ENCODE peak calls at places on chromosomes 4 and X, in nine cellular contexts. One of them, this sample, is unnamed.

GRCh38 chrX:318739-319578 is at the start of gene GTPBP6:
- DNase-seq in kidney epithelial cell: peak
- DNase-seq in tibial nerve: peak
- DNase-seq in fibroblast of mammary gland: peak
- DNase-seq in stimulated activated CD8-positive, alpha-beta memory T cell treated with anti-CD3 and anti-CD28 coated beads, Interleukin-4, amount 100 ng/mL, for 4 hours: peak
- DNase-seq in EH: peak
- DNase-seq in adrenal gland: peak
- DNase-seq in mucosa of gallbladder: peak
- DNase-seq in Kasumi-1: no peak
- DNase-seq in this sample: peak

GRCh38 chr4:182809417-182810102 is 107.6 kb downstream of the DCTD start:
- DNase-seq in kidney epithelial cell: no peak
- DNase-seq in tibial nerve: no peak
- DNase-seq in fibroblast of mammary gland: no peak
- DNase-seq in stimulated activated CD8-positive, alpha-beta memory T cell treated with anti-CD3 and anti-CD28 coated beads, Interleukin-4, amount 100 ng/mL, for 4 hours: no peak
- DNase-seq in EH: peak
- DNase-seq in adrenal gland: no peak
- DNase-seq in mucosa of gallbladder: no peak
- DNase-seq in Kasumi-1: peak
- DNase-seq in this sample: no peak

GRCh38 chr4:123806057-123806456 is 409.5 kb downstream of the SPRY1 start:
- DNase-seq in kidney epithelial cell: no peak
- DNase-seq in tibial nerve: no peak
- DNase-seq in fibroblast of mammary gland: no peak
- DNase-seq in stimulated activated CD8-positive, alpha-beta memory T cell treated with anti-CD3 and anti-CD28 coated beads, Interleukin-4, amount 100 ng/mL, for 4 hours: no peak
- DNase-seq in EH: peak
- DNase-seq in adrenal gland: no peak
- DNase-seq in mucosa of gallbladder: no peak
- DNase-seq in Kasumi-1: no peak
- DNase-seq in this sample: no peak

GRCh38 chr4:39046243-39046642 is 14.0 kb upstream of the TMEM156 start:
- DNase-seq in kidney epithelial cell: no peak
- DNase-seq in tibial nerve: no peak
- DNase-seq in fibroblast of mammary gland: peak
- DNase-seq in stimulated activated CD8-positive, alpha-beta memory T cell treated with anti-CD3 and anti-CD28 coated beads, Interleukin-4, amount 100 ng/mL, for 4 hours: no peak
- DNase-seq in EH: peak
- DNase-seq in adrenal gland: peak
- DNase-seq in mucosa of gallbladder: no peak
- DNase-seq in Kasumi-1: peak
- DNase-seq in this sample: no peak

GRCh38 chr4:54941994-54942552 is 183.3 kb downstream of the KDR start:
- DNase-seq in kidney epithelial cell: no peak
- DNase-seq in tibial nerve: no peak
- DNase-seq in fibroblast of mammary gland: no peak
- DNase-seq in stimulated activated CD8-positive, alpha-beta memory T cell treated with anti-CD3 and anti-CD28 coated beads, Interleukin-4, amount 100 ng/mL, for 4 hours: no peak
- DNase-seq in EH: no peak
- DNase-seq in adrenal gland: no peak
- DNase-seq in mucosa of gallbladder: no peak
- DNase-seq in Kasumi-1: peak
- DNase-seq in this sample: no peak

GRCh38 chr4:112648263-112649054 is 11.5 kb downstream of the LARP7 start:
- DNase-seq in kidney epithelial cell: no peak
- DNase-seq in tibial nerve: no peak
- DNase-seq in fibroblast of mammary gland: no peak
- DNase-seq in stimulated activated CD8-positive, alpha-beta memory T cell treated with anti-CD3 and anti-CD28 coated beads, Interleukin-4, amount 100 ng/mL, for 4 hours: no peak
- DNase-seq in EH: peak
- DNase-seq in adrenal gland: no peak
- DNase-seq in mucosa of gallbladder: no peak
- DNase-seq in Kasumi-1: no peak
- DNase-seq in this sample: no peak

GRCh38 chrX:130245441-130245840 is 23.3 kb downstream of the ZNF280C start:
- DNase-seq in kidney epithelial cell: no peak
- DNase-seq in tibial nerve: no peak
- DNase-seq in fibroblast of mammary gland: peak
- DNase-seq in stimulated activated CD8-positive, alpha-beta memory T cell treated with anti-CD3 and anti-CD28 coated beads, Interleukin-4, amount 100 ng/mL, for 4 hours: no peak
- DNase-seq in EH: peak
- DNase-seq in adrenal gland: no peak
- DNase-seq in mucosa of gallbladder: no peak
- DNase-seq in Kasumi-1: no peak
- DNase-seq in this sample: no peak

GRCh38 chr4:111074523-111075114 is 451.7 kb upstream of the PITX2 start:
- DNase-seq in kidney epithelial cell: no peak
- DNase-seq in tibial nerve: no peak
- DNase-seq in fibroblast of mammary gland: no peak
- DNase-seq in stimulated activated CD8-positive, alpha-beta memory T cell treated with anti-CD3 and anti-CD28 coated beads, Interleukin-4, amount 100 ng/mL, for 4 hours: no peak
- DNase-seq in EH: no peak
- DNase-seq in adrenal gland: no peak
- DNase-seq in mucosa of gallbladder: no peak
- DNase-seq in Kasumi-1: no peak
- DNase-seq in this sample: no peak

GRCh38 chr4:107183155-107183774 is 147.2 kb upstream of the DKK2 start:
- DNase-seq in kidney epithelial cell: peak
- DNase-seq in tibial nerve: no peak
- DNase-seq in fibroblast of mammary gland: peak
- DNase-seq in stimulated activated CD8-positive, alpha-beta memory T cell treated with anti-CD3 and anti-CD28 coated beads, Interleukin-4, amount 100 ng/mL, for 4 hours: no peak
- DNase-seq in EH: peak
- DNase-seq in adrenal gland: peak
- DNase-seq in mucosa of gallbladder: peak
- DNase-seq in Kasumi-1: peak
- DNase-seq in this sample: peak

GRCh38 chr4:82630079-82630478 is 68.3 kb upstream of the TMEM150C start:
- DNase-seq in kidney epithelial cell: no peak
- DNase-seq in tibial nerve: no peak
- DNase-seq in fibroblast of mammary gland: no peak
- DNase-seq in stimulated activated CD8-positive, alpha-beta memory T cell treated with anti-CD3 and anti-CD28 coated beads, Interleukin-4, amount 100 ng/mL, for 4 hours: no peak
- DNase-seq in EH: peak
- DNase-seq in adrenal gland: no peak
- DNase-seq in mucosa of gallbladder: no peak
- DNase-seq in Kasumi-1: no peak
- DNase-seq in this sample: no peak

GRCh38 chr4:154010377-154010776 is 221.5 kb upstream of the SFRP2 start:
- DNase-seq in kidney epithelial cell: no peak
- DNase-seq in tibial nerve: no peak
- DNase-seq in fibroblast of mammary gland: peak
- DNase-seq in stimulated activated CD8-positive, alpha-beta memory T cell treated with anti-CD3 and anti-CD28 coated beads, Interleukin-4, amount 100 ng/mL, for 4 hours: no peak
- DNase-seq in EH: peak
- DNase-seq in adrenal gland: no peak
- DNase-seq in mucosa of gallbladder: peak
- DNase-seq in Kasumi-1: no peak
- DNase-seq in this sample: peak

GRCh38 chrX:114162068-114162735 is 421.7 kb upstream of the HTR2C start:
- DNase-seq in kidney epithelial cell: no peak
- DNase-seq in tibial nerve: no peak
- DNase-seq in fibroblast of mammary gland: no peak
- DNase-seq in stimulated activated CD8-positive, alpha-beta memory T cell treated with anti-CD3 and anti-CD28 coated beads, Interleukin-4, amount 100 ng/mL, for 4 hours: no peak
- DNase-seq in EH: no peak
- DNase-seq in adrenal gland: no peak
- DNase-seq in mucosa of gallbladder: no peak
- DNase-seq in Kasumi-1: no peak
- DNase-seq in this sample: no peak

GRCh38 chrX:3815896-3816664 is 102.6 kb upstream of the PRKX start:
- DNase-seq in kidney epithelial cell: no peak
- DNase-seq in tibial nerve: no peak
- DNase-seq in fibroblast of mammary gland: peak
- DNase-seq in stimulated activated CD8-positive, alpha-beta memory T cell treated with anti-CD3 and anti-CD28 coated beads, Interleukin-4, amount 100 ng/mL, for 4 hours: peak
- DNase-seq in EH: peak
- DNase-seq in adrenal gland: peak
- DNase-seq in mucosa of gallbladder: peak
- DNase-seq in Kasumi-1: peak
- DNase-seq in this sample: no peak

GRCh38 chrX:141952603-141953002 is 48.9 kb downstream of the MAGEC1 start:
- DNase-seq in kidney epithelial cell: no peak
- DNase-seq in tibial nerve: no peak
- DNase-seq in fibroblast of mammary gland: no peak
- DNase-seq in stimulated activated CD8-positive, alpha-beta memory T cell treated with anti-CD3 and anti-CD28 coated beads, Interleukin-4, amount 100 ng/mL, for 4 hours: no peak
- DNase-seq in EH: no peak
- DNase-seq in adrenal gland: no peak
- DNase-seq in mucosa of gallbladder: no peak
- DNase-seq in Kasumi-1: no peak
- DNase-seq in this sample: no peak

GRCh38 chr4:172095161-172095560 is 282.0 kb downstream of the GALNTL6 start:
- DNase-seq in kidney epithelial cell: no peak
- DNase-seq in tibial nerve: no peak
- DNase-seq in fibroblast of mammary gland: no peak
- DNase-seq in stimulated activated CD8-positive, alpha-beta memory T cell treated with anti-CD3 and anti-CD28 coated beads, Interleukin-4, amount 100 ng/mL, for 4 hours: no peak
- DNase-seq in EH: no peak
- DNase-seq in adrenal gland: no peak
- DNase-seq in mucosa of gallbladder: no peak
- DNase-seq in Kasumi-1: no peak
- DNase-seq in this sample: no peak

GRCh38 chr4:3322059-3322550 is 29.3 kb downstream of the RGS12 start:
- DNase-seq in kidney epithelial cell: no peak
- DNase-seq in tibial nerve: no peak
- DNase-seq in fibroblast of mammary gland: peak
- DNase-seq in stimulated activated CD8-positive, alpha-beta memory T cell treated with anti-CD3 and anti-CD28 coated beads, Interleukin-4, amount 100 ng/mL, for 4 hours: no peak
- DNase-seq in EH: peak
- DNase-seq in adrenal gland: peak
- DNase-seq in mucosa of gallbladder: no peak
- DNase-seq in Kasumi-1: no peak
- DNase-seq in this sample: no peak

GRCh38 chr4:182885738-182886077 is 31.5 kb downstream of the DCTD start:
- DNase-seq in kidney epithelial cell: no peak
- DNase-seq in tibial nerve: no peak
- DNase-seq in fibroblast of mammary gland: peak
- DNase-seq in stimulated activated CD8-positive, alpha-beta memory T cell treated with anti-CD3 and anti-CD28 coated beads, Interleukin-4, amount 100 ng/mL, for 4 hours: no peak
- DNase-seq in EH: no peak
- DNase-seq in adrenal gland: no peak
- DNase-seq in mucosa of gallbladder: no peak
- DNase-seq in Kasumi-1: no peak
- DNase-seq in this sample: peak

GRCh38 chrX:72714471-72714916 is 388 bp upstream of the PHKA1 start:
- DNase-seq in kidney epithelial cell: peak
- DNase-seq in tibial nerve: peak
- DNase-seq in fibroblast of mammary gland: peak
- DNase-seq in stimulated activated CD8-positive, alpha-beta memory T cell treated with anti-CD3 and anti-CD28 coated beads, Interleukin-4, amount 100 ng/mL, for 4 hours: no peak
- DNase-seq in EH: peak
- DNase-seq in adrenal gland: peak
- DNase-seq in mucosa of gallbladder: peak
- DNase-seq in Kasumi-1: peak
- DNase-seq in this sample: peak

GRCh38 chr4:2080429-2081300 is 21.5 kb downstream of the NAT8L start:
- DNase-seq in kidney epithelial cell: no peak
- DNase-seq in tibial nerve: no peak
- DNase-seq in fibroblast of mammary gland: no peak
- DNase-seq in stimulated activated CD8-positive, alpha-beta memory T cell treated with anti-CD3 and anti-CD28 coated beads, Interleukin-4, amount 100 ng/mL, for 4 hours: no peak
- DNase-seq in EH: no peak
- DNase-seq in adrenal gland: no peak
- DNase-seq in mucosa of gallbladder: no peak
- DNase-seq in Kasumi-1: no peak
- DNase-seq in this sample: no peak

GRCh38 chrX:13043138-13043537 is 1.3 kb downstream of the FAM9C start:
- DNase-seq in kidney epithelial cell: no peak
- DNase-seq in tibial nerve: no peak
- DNase-seq in fibroblast of mammary gland: no peak
- DNase-seq in stimulated activated CD8-positive, alpha-beta memory T cell treated with anti-CD3 and anti-CD28 coated beads, Interleukin-4, amount 100 ng/mL, for 4 hours: no peak
- DNase-seq in EH: no peak
- DNase-seq in adrenal gland: no peak
- DNase-seq in mucosa of gallbladder: no peak
- DNase-seq in Kasumi-1: no peak
- DNase-seq in this sample: no peak

GRCh38 chr4:169249214-169249973 is 21.4 kb downstream of the SH3RF1 start:
- DNase-seq in kidney epithelial cell: no peak
- DNase-seq in tibial nerve: no peak
- DNase-seq in fibroblast of mammary gland: peak
- DNase-seq in stimulated activated CD8-positive, alpha-beta memory T cell treated with anti-CD3 and anti-CD28 coated beads, Interleukin-4, amount 100 ng/mL, for 4 hours: no peak
- DNase-seq in EH: peak
- DNase-seq in adrenal gland: no peak
- DNase-seq in mucosa of gallbladder: no peak
- DNase-seq in Kasumi-1: no peak
- DNase-seq in this sample: no peak

GRCh38 chr4:25633541-25633940 is 22.1 kb upstream of the SLC34A2 start:
- DNase-seq in kidney epithelial cell: no peak
- DNase-seq in tibial nerve: no peak
- DNase-seq in fibroblast of mammary gland: no peak
- DNase-seq in stimulated activated CD8-positive, alpha-beta memory T cell treated with anti-CD3 and anti-CD28 coated beads, Interleukin-4, amount 100 ng/mL, for 4 hours: no peak
- DNase-seq in EH: no peak
- DNase-seq in adrenal gland: no peak
- DNase-seq in mucosa of gallbladder: no peak
- DNase-seq in Kasumi-1: no peak
- DNase-seq in this sample: no peak

GRCh38 chrX:44105228-44105913 is 132.2 kb upstream of the NDP start:
- DNase-seq in kidney epithelial cell: no peak
- DNase-seq in tibial nerve: no peak
- DNase-seq in fibroblast of mammary gland: no peak
- DNase-seq in stimulated activated CD8-positive, alpha-beta memory T cell treated with anti-CD3 and anti-CD28 coated beads, Interleukin-4, amount 100 ng/mL, for 4 hours: no peak
- DNase-seq in EH: no peak
- DNase-seq in adrenal gland: no peak
- DNase-seq in mucosa of gallbladder: no peak
- DNase-seq in Kasumi-1: no peak
- DNase-seq in this sample: no peak

GRCh38 chrX:30931920-30932319 is 42.9 kb upstream of the TAB3 start:
- DNase-seq in kidney epithelial cell: no peak
- DNase-seq in tibial nerve: no peak
- DNase-seq in fibroblast of mammary gland: no peak
- DNase-seq in stimulated activated CD8-positive, alpha-beta memory T cell treated with anti-CD3 and anti-CD28 coated beads, Interleukin-4, amount 100 ng/mL, for 4 hours: no peak
- DNase-seq in EH: peak
- DNase-seq in adrenal gland: no peak
- DNase-seq in mucosa of gallbladder: no peak
- DNase-seq in Kasumi-1: no peak
- DNase-seq in this sample: no peak

GRCh38 chrX:3345281-3346081 is 971 bp downstream of the MXRA5 start:
- DNase-seq in kidney epithelial cell: no peak
- DNase-seq in tibial nerve: no peak
- DNase-seq in fibroblast of mammary gland: peak
- DNase-seq in stimulated activated CD8-positive, alpha-beta memory T cell treated with anti-CD3 and anti-CD28 coated beads, Interleukin-4, amount 100 ng/mL, for 4 hours: no peak
- DNase-seq in EH: peak
- DNase-seq in adrenal gland: peak
- DNase-seq in mucosa of gallbladder: peak
- DNase-seq in Kasumi-1: no peak
- DNase-seq in this sample: no peak

GRCh38 chr4:148390311-148390710 is 51.9 kb downstream of the NR3C2 start:
- DNase-seq in kidney epithelial cell: no peak
- DNase-seq in tibial nerve: no peak
- DNase-seq in fibroblast of mammary gland: no peak
- DNase-seq in stimulated activated CD8-positive, alpha-beta memory T cell treated with anti-CD3 and anti-CD28 coated beads, Interleukin-4, amount 100 ng/mL, for 4 hours: no peak
- DNase-seq in EH: no peak
- DNase-seq in adrenal gland: no peak
- DNase-seq in mucosa of gallbladder: no peak
- DNase-seq in Kasumi-1: no peak
- DNase-seq in this sample: no peak

GRCh38 chr4:154822775-154823174 is 41.7 kb downstream of the RBM46 start:
- DNase-seq in kidney epithelial cell: no peak
- DNase-seq in tibial nerve: no peak
- DNase-seq in fibroblast of mammary gland: peak
- DNase-seq in stimulated activated CD8-positive, alpha-beta memory T cell treated with anti-CD3 and anti-CD28 coated beads, Interleukin-4, amount 100 ng/mL, for 4 hours: no peak
- DNase-seq in EH: peak
- DNase-seq in adrenal gland: no peak
- DNase-seq in mucosa of gallbladder: no peak
- DNase-seq in Kasumi-1: no peak
- DNase-seq in this sample: peak

GRCh38 chrX:136630881-136631280 is 17.1 kb upstream of the CD40LG start:
- DNase-seq in kidney epithelial cell: no peak
- DNase-seq in tibial nerve: no peak
- DNase-seq in fibroblast of mammary gland: no peak
- DNase-seq in stimulated activated CD8-positive, alpha-beta memory T cell treated with anti-CD3 and anti-CD28 coated beads, Interleukin-4, amount 100 ng/mL, for 4 hours: no peak
- DNase-seq in EH: no peak
- DNase-seq in adrenal gland: no peak
- DNase-seq in mucosa of gallbladder: no peak
- DNase-seq in Kasumi-1: no peak
- DNase-seq in this sample: no peak

GRCh38 chr4:163113921-163114703 is 52.6 kb downstream of the NAF1 start:
- DNase-seq in kidney epithelial cell: no peak
- DNase-seq in tibial nerve: no peak
- DNase-seq in fibroblast of mammary gland: peak
- DNase-seq in stimulated activated CD8-positive, alpha-beta memory T cell treated with anti-CD3 and anti-CD28 coated beads, Interleukin-4, amount 100 ng/mL, for 4 hours: no peak
- DNase-seq in EH: no peak
- DNase-seq in adrenal gland: no peak
- DNase-seq in mucosa of gallbladder: no peak
- DNase-seq in Kasumi-1: no peak
- DNase-seq in this sample: no peak

GRCh38 chr4:48499551-48500066 is 9.6 kb downstream of the ZAR1 start:
- DNase-seq in kidney epithelial cell: no peak
- DNase-seq in tibial nerve: no peak
- DNase-seq in fibroblast of mammary gland: no peak
- DNase-seq in stimulated activated CD8-positive, alpha-beta memory T cell treated with anti-CD3 and anti-CD28 coated beads, Interleukin-4, amount 100 ng/mL, for 4 hours: no peak
- DNase-seq in EH: no peak
- DNase-seq in adrenal gland: no peak
- DNase-seq in mucosa of gallbladder: no peak
- DNase-seq in Kasumi-1: no peak
- DNase-seq in this sample: no peak

GRCh38 chrX:20433376-20433775 is 166.7 kb upstream of the RPS6KA3 start:
- DNase-seq in kidney epithelial cell: no peak
- DNase-seq in tibial nerve: no peak
- DNase-seq in fibroblast of mammary gland: no peak
- DNase-seq in stimulated activated CD8-positive, alpha-beta memory T cell treated with anti-CD3 and anti-CD28 coated beads, Interleukin-4, amount 100 ng/mL, for 4 hours: no peak
- DNase-seq in EH: peak
- DNase-seq in adrenal gland: no peak
- DNase-seq in mucosa of gallbladder: no peak
- DNase-seq in Kasumi-1: no peak
- DNase-seq in this sample: no peak

This sample was measured in skeletal muscle cell.